ENCODE peak calls at places on chromosomes 5 and 9, in nine cellular contexts. D is hypothalamus; I is IMR-90; Q is NCI-H2171; Y is CD4-positive, alpha-beta T cell; S is central memory CD8-positive, alpha-beta T cell; A is GM19239; W is fibroblast of mammary gland; X is tibial artery. Z is an unnamed sample.

GRCh38 chr9:36401897-36402480 is 1.9 kb upstream of the RNF38 start:
- DNase-seq in D (no peak), I (no peak), Q (no peak), Y (no peak), S (no peak), A (no peak), W (no peak), X (no peak), Z (no peak)

GRCh38 chr5:5891350-5891749 is 468.9 kb downstream of the ICE1 start:
- DNase-seq in D (no peak), I (no peak), Q (no peak), Y (no peak), S (no peak), A (no peak), W (peak; percentile 47), X (no peak), Z (no peak)

GRCh38 chr9:91775011-91775707 is 174.9 kb downstream of the ROR2 start:
- DNase-seq in D (no peak), I (peak; percentile 58), Q (peak; percentile 64), Y (peak; percentile 38), S (peak; percentile 65), A (peak; percentile 81), W (peak; percentile 55), X (no peak), Z (peak; percentile 99)

GRCh38 chr5:148471379-148471778 is 87.6 kb downstream of the FBXO38 start:
- DNase-seq in D (no peak), I (peak; percentile 14), Q (no peak), Y (no peak), S (no peak), A (no peak), W (peak; percentile 17), X (no peak), Z (no peak)

GRCh38 chr5:181280251-181280762 is 19.4 kb upstream of the TRIM52 start:
- DNase-seq in D (no peak), I (no peak), Q (no peak), Y (no peak), S (no peak), A (no peak), W (no peak), X (no peak), Z (no peak)

GRCh38 chr5:139141841-139142240 is 56.3 kb downstream of the SIL1 start:
- DNase-seq in D (no peak), I (peak; percentile 91), Q (no peak), Y (no peak), S (no peak), A (no peak), W (peak; percentile 95), X (peak; percentile 84), Z (no peak)

GRCh38 chr5:78213799-78214198 is 80.7 kb downstream of the AP3B1 start:
- DNase-seq in D (no peak), I (no peak), Q (no peak), Y (no peak), S (no peak), A (no peak), W (no peak), X (no peak), Z (no peak)

GRCh38 chr5:95417971-95418370 is 26.8 kb downstream of the FAM81B start:
- DNase-seq in D (no peak), I (peak; percentile 0), Q (no peak), Y (no peak), S (no peak), A (no peak), W (peak; percentile 46), X (no peak), Z (no peak)

GRCh38 chr9:110797611-110798010 is 129.0 kb downstream of the MUSK start:
- DNase-seq in D (no peak), I (peak; percentile 95), Q (no peak), Y (no peak), S (no peak), A (no peak), W (peak; percentile 73), X (no peak), Z (no peak)

GRCh38 chr5:172107606-172108005 is 80.4 kb downstream of the STK10 start:
- DNase-seq in D (no peak), I (peak; percentile 84), Q (no peak), Y (no peak), S (no peak), A (no peak), W (peak; percentile 65), X (no peak), Z (no peak)

GRCh38 chr9:96491880-96492525 is 42.0 kb downstream of the HABP4 start:
- DNase-seq in D (no peak), I (no peak), Q (no peak), Y (no peak), S (no peak), A (no peak), W (no peak), X (no peak), Z (no peak)

GRCh38 chr9:98517710-98518109 is 191.0 kb downstream of the GABBR2 start:
- DNase-seq in D (no peak), I (no peak), Q (no peak), Y (no peak), S (no peak), A (no peak), W (no peak), X (no peak), Z (peak; percentile 72)